ENCODE peak calls at places on chromosome 15, in nine cellular contexts. D is cardiac muscle cell; P is CD8-positive, alpha-beta T cell; W is A549; G is brain microvascular endothelial cell; K is IMR-90; U is breast epithelium; I is AG09309; Z is suprapubic skin. Y is an unnamed sample.

GRCh38 chr15:74620636-74621545 is 5.3 kb downstream of the CLK3 start:
- DNase-seq in G (peak), D (peak), P (peak), W (peak), I (no peak), K (peak), Z (no peak), U (peak), Y (peak)

GRCh38 chr15:28930011-28930410 is 44.2 kb downstream of the APBA2 start:
- DNase-seq in G (no peak), I (no peak), P (no peak), U (no peak), Z (no peak), D (no peak), W (no peak), K (no peak), Y (no peak)

GRCh38 chr15:43930079-43930478 is 103.3 kb downstream of the WDR76 start:
- DNase-seq in P (no peak), U (no peak), G (no peak), Z (no peak), D (peak), K (peak), W (no peak), I (peak), Y (peak)

GRCh38 chr15:31554261-31554660 is 227.6 kb downstream of the KLF13 start:
- DNase-seq in P (no peak), D (no peak), Z (no peak), W (no peak), K (peak), G (peak), I (peak), U (no peak), Y (peak)

GRCh38 chr15:100803158-100803440 is 76.5 kb upstream of the ALDH1A3 start:
- DNase-seq in G (no peak), Z (no peak), I (no peak), P (no peak), K (no peak), U (no peak), W (no peak), D (no peak), Y (no peak)

GRCh38 chr15:63369766-63370165 is 11.9 kb downstream of the CA12 start:
- DNase-seq in D (no peak), W (no peak), G (no peak), I (no peak), U (no peak), P (no peak), Z (no peak), K (peak), Y (no peak)

GRCh38 chr15:100653608-100654007 is 51.2 kb downstream of the ASB7 start:
- DNase-seq in P (no peak), D (no peak), G (no peak), K (no peak), I (no peak), Z (no peak), W (no peak), U (no peak), Y (peak)

GRCh38 chr15:90839187-90840071 is 29.0 kb upstream of the FURIN start:
- DNase-seq in Z (no peak), I (no peak), U (peak), W (no peak), D (no peak), G (no peak), P (no peak), K (peak), Y (peak)

GRCh38 chr15:98384328-98385029 is 263.9 kb upstream of the IGF1R start:
- DNase-seq in K (no peak), D (no peak), U (no peak), G (no peak), Z (no peak), W (no peak), I (no peak), P (no peak), Y (no peak)

GRCh38 chr15:50358805-50359204 is 3.8 kb upstream of the GABPB1 start:
- DNase-seq in K (peak), U (no peak), D (peak), Z (no peak), G (peak), P (peak), W (peak), I (no peak), Y (peak)

GRCh38 chr15:99359760-99360159 is 108.5 kb downstream of the LRRC28 start:
- DNase-seq in W (no peak), P (no peak), K (no peak), U (no peak), G (no peak), Z (no peak), I (no peak), D (no peak), Y (no peak)

GRCh38 chr15:81347910-81348309 is 24.0 kb upstream of the STARD5 start:
- DNase-seq in P (no peak), U (no peak), Z (no peak), I (no peak), G (no peak), K (no peak), D (no peak), W (no peak), Y (no peak)

GRCh38 chr15:42166225-42166940 is 9.9 kb upstream of the PLA2G4F start:
- DNase-seq in Z (no peak), U (no peak), I (no peak), G (no peak), P (no peak), W (no peak), D (no peak), K (no peak), Y (no peak)

GRCh38 chr15:25674948-25675347 is 188.2 kb downstream of the ATP10A start:
- DNase-seq in W (no peak), U (peak), Z (peak), I (no peak), G (no peak), P (no peak), K (no peak), D (no peak), Y (no peak)

GRCh38 chr15:63043391-63044076 is 987 bp downstream of the TPM1 start:
- DNase-seq in W (no peak), K (no peak), P (no peak), D (no peak), G (no peak), U (no peak), Z (no peak), I (no peak), Y (no peak)

GRCh38 chr15:31480356-31481058 is 153.9 kb downstream of the KLF13 start:
- DNase-seq in U (no peak), Z (peak), P (no peak), K (no peak), I (no peak), G (no peak), D (no peak), W (no peak), Y (no peak)

GRCh38 chr15:69526086-69526485 is 73.5 kb downstream of the RPLP1 start:
- DNase-seq in W (no peak), D (no peak), P (no peak), I (no peak), K (peak), U (no peak), Z (peak), G (no peak), Y (no peak)

GRCh38 chr15:62966294-62966693 is 76.3 kb upstream of the TPM1 start:
- DNase-seq in G (no peak), U (no peak), P (no peak), Z (no peak), D (no peak), W (no peak), K (no peak), I (no peak), Y (no peak)

GRCh38 chr15:41495736-41496599 is 2.3 kb downstream of the ITPKA start:
- DNase-seq in K (no peak), U (no peak), W (no peak), P (no peak), D (peak), I (no peak), G (no peak), Z (no peak), Y (no peak)

GRCh38 chr15:75597667-75598341 is 18.7 kb upstream of the PTPN9 start:
- DNase-seq in G (no peak), W (peak), Z (no peak), D (no peak), P (no peak), K (no peak), U (no peak), I (no peak), Y (peak)

GRCh38 chr15:63765338-63765737 is 68.4 kb downstream of the HERC1 start:
- DNase-seq in G (no peak), D (no peak), U (no peak), P (no peak), W (no peak), Z (no peak), I (no peak), K (no peak), Y (no peak)

GRCh38 chr15:69475769-69476358 is 23.2 kb downstream of the RPLP1 start:
- DNase-seq in P (peak), W (peak), D (peak), U (peak), I (no peak), Z (peak), G (peak), K (peak), Y (peak)

GRCh38 chr15:58420579-58421043 is 11.2 kb upstream of the LIPC start:
- DNase-seq in P (no peak), U (no peak), W (no peak), Z (no peak), D (no peak), K (no peak), I (no peak), G (no peak), Y (no peak)

GRCh38 chr15:33108518-33108917 is 86.0 kb downstream of the FMN1 start:
- DNase-seq in I (no peak), U (no peak), Z (no peak), W (no peak), D (no peak), K (no peak), P (no peak), G (no peak), Y (no peak)

GRCh38 chr15:57551717-57552677 is 39.7 kb upstream of the MYZAP start:
- DNase-seq in Z (no peak), K (peak), I (no peak), G (peak), W (peak), U (peak), P (no peak), D (peak), Y (peak)

GRCh38 chr15:62994975-62995730 is 47.4 kb upstream of the TPM1 start:
- DNase-seq in Z (no peak), G (peak), I (no peak), U (no peak), W (peak), D (no peak), P (no peak), K (peak), Y (no peak)

GRCh38 chr15:66237513-66238235 is 15.9 kb downstream of the MEGF11 start:
- DNase-seq in W (no peak), K (no peak), Z (no peak), G (no peak), P (no peak), D (no peak), I (no peak), U (no peak), Y (no peak)

GRCh38 chr15:68619303-68619698 is 40.5 kb downstream of the CORO2B start:
- DNase-seq in Z (no peak), K (no peak), U (no peak), W (no peak), I (no peak), D (no peak), P (no peak), G (no peak), Y (no peak)

GRCh38 chr15:25675396-25675795 is 187.7 kb downstream of the ATP10A start:
- DNase-seq in K (no peak), W (no peak), U (no peak), D (no peak), I (no peak), G (no peak), P (no peak), Z (no peak), Y (no peak)

GRCh38 chr15:67259375-67259774 is 4.8 kb downstream of the IQCH start:
- DNase-seq in G (no peak), P (no peak), Z (no peak), U (no peak), I (no peak), D (no peak), W (no peak), K (no peak), Y (no peak)

GRCh38 chr15:66292261-66293084 is 895 bp upstream of the DIS3L start:
- DNase-seq in P (no peak), U (no peak), G (no peak), W (no peak), I (no peak), K (no peak), D (no peak), Z (no peak), Y (no peak)

GRCh38 chr15:66310786-66311185 is 17.4 kb downstream of the DIS3L start:
- DNase-seq in Z (no peak), G (no peak), I (no peak), U (no peak), P (no peak), K (no peak), W (no peak), D (no peak), Y (no peak)

GRCh38 chr15:32677238-32677750 is 35.8 kb downstream of the SCG5 start:
- DNase-seq in D (no peak), K (no peak), W (peak), Z (no peak), G (no peak), P (no peak), I (no peak), U (no peak), Y (no peak)

GRCh38 chr15:36501063-36501678 is 78.3 kb upstream of the CDIN1 start:
- DNase-seq in U (no peak), W (peak), Z (no peak), P (no peak), D (peak), K (peak), I (peak), G (peak), Y (peak)

GRCh38 chr15:31483924-31484368 is 157.3 kb downstream of the KLF13 start:
- DNase-seq in I (no peak), G (no peak), D (no peak), U (peak), W (no peak), Z (no peak), K (no peak), P (peak), Y (no peak)

GRCh38 chr15:29920515-29920914 is 98.2 kb upstream of the TJP1 start:
- DNase-seq in P (no peak), I (no peak), U (no peak), D (no peak), W (peak), Z (no peak), G (no peak), K (peak), Y (no peak)

GRCh38 chr15:45678459-45679178 is 43.8 kb downstream of the SQOR start:
- DNase-seq in D (no peak), I (no peak), K (peak), W (no peak), U (no peak), P (no peak), Z (no peak), G (no peak), Y (no peak)
- H3K4me3 ChIP-seq in D (no peak), I (no peak), K (no peak), W (no peak), U (no peak), P (no peak), Z (no peak), G (no peak), Y (no peak)

GRCh38 chr15:48520376-48521155 is 124.9 kb downstream of the FBN1 start:
- DNase-seq in I (no peak), Z (no peak), W (no peak), P (no peak), G (no peak), K (no peak), U (no peak), D (no peak), Y (no peak)
- TF ChIP-seq CTCF in I (no peak), Z (no peak), W (no peak), P (no peak), G (no peak), K (no peak), U (no peak), D (no peak), Y (no peak)

GRCh38 chr15:89399390-89400120 is 64.9 kb upstream of the POLG start:
- DNase-seq in D (peak), G (no peak), Z (no peak), W (peak), P (no peak), U (no peak), I (no peak), K (no peak), Y (no peak)
- H3K4me3 ChIP-seq in D (peak), G (peak), Z (peak), W (peak), P (peak), U (peak), I (peak), K (no peak), Y (peak)

GRCh38 chr15:82748315-82748714 is 38.6 kb upstream of the AP3B2 start:
- DNase-seq in Z (no peak), I (no peak), W (no peak), P (no peak), U (no peak), K (no peak), G (no peak), D (no peak), Y (no peak)

GRCh38 chr15:82750831-82751181 is 41.1 kb upstream of the AP3B2 start:
- DNase-seq in D (no peak), I (no peak), G (no peak), Z (no peak), W (peak), P (no peak), K (no peak), U (no peak), Y (peak)

DNA sequence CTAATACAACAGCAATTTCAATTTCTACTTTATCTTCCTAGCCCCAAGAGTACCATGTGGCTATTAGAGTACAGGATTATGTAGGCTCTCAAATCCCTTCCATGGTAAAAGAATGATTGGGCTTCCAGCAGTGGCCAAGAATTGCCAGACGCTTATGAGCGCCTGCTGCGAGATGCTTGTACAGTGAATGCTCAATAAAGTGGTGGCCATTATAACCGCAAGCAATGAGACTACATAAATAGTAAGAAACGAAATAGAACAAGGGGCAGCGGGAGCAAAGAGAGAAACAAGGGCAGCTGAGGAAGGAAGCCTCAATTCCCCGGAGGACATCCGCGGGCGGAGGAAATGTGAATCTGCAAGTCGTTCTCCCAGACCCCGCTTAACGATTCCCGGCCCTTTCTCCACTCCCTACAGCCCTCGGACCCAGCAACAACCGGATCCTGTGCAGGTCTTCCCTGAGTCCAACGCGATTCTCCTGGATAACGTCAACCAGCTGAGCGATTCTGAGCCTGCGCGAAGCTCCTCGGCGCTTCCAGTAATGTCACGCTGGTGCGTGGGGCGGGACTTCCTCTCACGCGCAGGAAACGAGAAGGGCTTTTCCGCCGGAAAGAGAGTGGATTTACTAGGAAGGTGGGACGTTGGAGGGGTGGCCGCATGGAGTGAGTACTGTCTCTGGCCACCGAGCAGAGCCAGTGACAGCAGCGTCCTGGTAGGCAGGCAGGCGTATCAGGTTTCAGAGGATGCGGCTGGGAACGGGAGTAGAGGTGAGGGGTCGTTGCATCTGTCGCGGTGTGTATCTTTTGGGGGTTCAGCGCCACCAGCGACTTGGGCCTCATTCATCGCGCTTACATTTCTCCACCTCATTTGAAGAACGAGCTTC is 40.5 kb upstream of the AP3B2 start:
- DNase-seq in W (peak), D (peak), U (peak), Z (peak), P (peak), G (peak), K (peak), I (peak), Y (peak)
- TF ChIP-seq CTCF in W (no peak), D (no peak), U (no peak), Z (no peak), P (no peak), G (no peak), K (no peak), I (no peak), Y (no peak)

GRCh38 chr15:22939051-22939450 is 41.1 kb downstream of the CYFIP1 start:
- DNase-seq in Z (no peak), I (no peak), P (no peak), D (no peak), G (no peak), K (no peak), U (no peak), W (no peak), Y (no peak)
- H3K4me3 ChIP-seq in Z (no peak), I (no peak), P (no peak), D (no peak), G (no peak), K (no peak), U (no peak), W (no peak), Y (no peak)

DNA sequence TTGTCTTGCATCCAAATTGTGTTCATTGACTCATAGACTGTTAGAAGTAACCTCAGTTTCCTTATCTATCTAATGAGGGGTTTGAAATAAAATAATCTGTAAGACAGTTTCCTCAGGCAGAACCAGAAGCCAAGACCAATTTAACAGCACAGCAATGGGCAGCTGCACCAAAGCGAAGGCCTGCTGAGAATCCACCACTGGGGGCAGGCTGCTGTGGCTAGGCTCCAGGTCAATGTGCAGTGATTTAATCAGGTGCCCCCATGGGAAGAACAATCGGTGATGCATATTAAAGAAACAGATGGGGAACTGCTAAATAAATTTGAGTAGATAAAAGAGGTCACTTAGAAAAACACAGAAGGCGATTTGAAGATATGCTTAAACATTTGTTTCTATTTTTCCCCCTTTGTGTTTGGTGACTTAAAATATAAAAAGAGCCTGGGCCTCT is 28.0 kb upstream of the TMOD3 start:
- DNase-seq in P (no peak), Z (no peak), I (no peak), G (peak), D (peak), K (peak), W (peak), U (no peak), Y (peak)
- TF ChIP-seq CTCF in P (no peak), Z (peak), I (peak), G (peak), D (peak), K (peak), W (peak), U (no peak), Y (peak)

GRCh38 chr15:93070136-93070535 is 18.9 kb downstream of the RGMA start:
- DNase-seq in P (no peak), I (no peak), G (no peak), Z (no peak), U (no peak), K (no peak), D (no peak), W (no peak), Y (no peak)
- H3K4me3 ChIP-seq in P (no peak), I (no peak), G (no peak), Z (peak), U (peak), K (no peak), D (no peak), W (no peak), Y (no peak)

GRCh38 chr15:88003928-88004327 is 252.6 kb downstream of the NTRK3 start:
- DNase-seq in I (no peak), U (no peak), G (no peak), P (no peak), W (no peak), D (no peak), K (no peak), Z (no peak), Y (no peak)
- TF ChIP-seq CTCF in I (no peak), U (no peak), G (no peak), P (no peak), W (no peak), D (no peak), K (no peak), Z (no peak), Y (no peak)

DNA sequence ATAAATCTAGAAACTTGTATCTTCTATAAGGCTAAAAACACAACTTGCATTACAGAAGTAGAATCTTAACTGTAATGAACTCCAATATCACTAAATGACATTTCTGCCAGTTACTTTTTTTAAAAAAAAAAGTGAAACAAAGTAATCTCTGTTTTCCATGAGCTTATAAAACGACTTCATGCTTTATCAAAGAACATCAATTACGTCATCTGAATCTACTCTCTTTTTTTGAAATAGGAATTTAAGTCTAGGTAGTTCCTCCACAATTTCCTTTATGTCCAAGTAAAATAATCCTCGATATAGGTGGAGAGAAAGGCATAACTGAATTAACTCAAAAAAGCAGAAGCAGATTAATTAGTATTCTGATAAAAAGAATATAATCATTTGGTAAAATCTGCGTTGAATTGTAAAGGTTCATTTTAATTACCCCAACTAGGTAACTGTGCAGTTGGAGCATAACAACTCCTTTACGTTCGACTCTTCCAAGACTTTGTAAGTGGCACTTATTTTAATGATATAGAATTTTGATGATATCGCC is 1.4 kb downstream of the UACA start:
- DNase-seq in K (no peak), P (no peak), D (no peak), I (no peak), W (no peak), G (no peak), U (no peak), Z (no peak), Y (peak)
- H3K4me3 ChIP-seq in K (peak), P (peak), D (peak), I (peak), W (peak), G (peak), U (peak), Z (peak), Y (peak)

Y was measured in cardiac fibroblast.